ENCODE peak calls at places on chromosomes 4 and X, in four cellular contexts. J is cardiac muscle cell; H is prostate gland; F is effector memory CD4-positive, alpha-beta T cell. C is an unnamed sample.

GRCh38 chrX:64394874-64395567 is at the start of gene MTMR8:
- DNase-seq in J (peak; percentile 83), H (peak; percentile 76), F (peak; percentile 60), C (peak; percentile 21)

GRCh38 chrX:65697915-65698796 is 30.7 kb downstream of the MSN start:
- DNase-seq in F (peak; percentile 58), J (no peak), H (no peak), C (no peak)

GRCh38 chr4:76993787-76994641 is 44.5 kb downstream of the SEPTIN11 start:
- DNase-seq in J (peak; percentile 37), F (peak; percentile 34), H (no peak), C (no peak)

GRCh38 chrX:33041141-33041540 is 170.2 kb downstream of the DMD start:
- DNase-seq in F (no peak), J (no peak), H (no peak), C (no peak)

GRCh38 chr4:99960648-99961047 is 10.6 kb upstream of the H2AZ1 start:
- DNase-seq in H (no peak), J (no peak), F (no peak), C (no peak)

GRCh38 chr4:140257461-140258305 is 103.7 kb upstream of the MAML3 start:
- DNase-seq in H (no peak), F (no peak), J (no peak), C (no peak)

GRCh38 chr4:56744030-56744429 is 62.9 kb upstream of the HOPX start:
- DNase-seq in J (no peak), H (no peak), F (no peak), C (no peak)

GRCh38 chr4:143882892-143883291 is 22.5 kb downstream of the GYPE start:
- DNase-seq in F (no peak), J (no peak), H (no peak), C (no peak)

DNA sequence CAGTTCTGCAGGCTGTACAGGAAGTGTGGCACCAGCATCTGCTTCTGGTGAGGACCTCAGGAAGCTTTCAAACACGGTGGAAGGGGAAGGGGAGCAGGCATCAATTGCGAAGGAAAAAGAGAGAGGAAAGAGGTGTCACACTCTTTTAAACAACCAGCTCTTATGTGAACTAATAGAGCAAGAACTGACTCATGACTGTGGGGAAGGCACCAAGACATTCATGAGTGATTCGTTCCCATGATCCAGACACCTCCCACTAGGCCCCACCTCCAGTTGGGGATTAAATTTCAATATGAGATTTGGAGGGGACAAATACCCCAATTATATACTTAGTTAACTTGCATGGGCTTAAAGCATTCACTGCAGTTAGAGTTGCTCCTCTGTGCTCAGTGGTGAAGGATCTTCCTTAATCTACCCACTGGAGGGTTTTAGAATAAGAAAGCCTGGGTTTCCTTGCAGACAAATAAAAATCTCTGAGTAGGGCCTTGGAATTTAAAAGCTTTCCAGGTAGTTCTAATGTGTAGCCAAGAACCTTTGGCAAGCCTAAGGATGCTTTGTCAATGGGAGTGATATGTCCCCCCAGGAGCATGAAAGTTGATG is 60.0 kb downstream of the SYNPO2 start:
- DNase-seq in H (no peak), J (no peak), F (no peak), C (no peak)
- H3K4me3 ChIP-seq in H (no peak overlapping the region), J (no peak overlapping the region), F (no peak overlapping the region), C (no peak overlapping the region)

DNA sequence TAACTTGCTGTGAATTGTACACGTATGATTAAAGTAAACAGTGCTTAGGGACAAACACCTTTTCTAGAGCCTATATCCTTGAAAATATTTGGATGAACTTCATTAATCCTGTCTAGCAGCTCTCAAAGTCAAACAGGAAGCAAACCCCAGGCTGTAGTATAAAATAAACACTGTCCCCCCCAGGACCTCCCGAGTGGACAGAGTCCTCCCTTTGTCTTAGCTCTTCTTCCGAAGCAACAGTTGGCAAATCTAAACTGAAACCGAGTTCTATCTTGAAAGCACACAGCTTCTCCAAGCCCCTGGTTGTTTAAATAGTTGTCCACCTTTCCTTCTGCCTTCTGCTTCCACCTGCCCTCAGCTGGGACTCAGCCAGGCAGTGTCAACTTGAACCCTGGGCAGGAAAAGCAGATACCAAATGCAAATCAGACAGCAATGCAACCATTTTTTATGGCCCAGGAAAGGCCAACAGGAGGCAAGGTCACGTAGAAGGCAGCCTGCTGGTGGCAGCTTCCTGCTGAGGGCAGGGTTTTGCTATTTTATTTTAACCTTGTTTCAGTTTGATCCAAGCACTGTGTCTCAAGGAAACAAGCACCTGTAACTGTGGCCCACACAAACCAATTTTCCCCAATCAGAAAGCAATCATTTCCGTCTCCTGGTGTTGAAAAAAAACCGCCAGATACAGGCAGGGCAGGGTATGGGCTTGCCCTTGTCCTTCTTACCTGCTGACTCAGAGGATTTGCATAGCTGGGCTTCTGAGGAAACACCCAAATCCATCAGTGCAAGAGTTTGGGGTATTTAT is 110.3 kb upstream of the KIT start:
- DNase-seq in H (no peak), F (no peak), J (no peak), C (no peak)
- H3K27ac ChIP-seq in H (no peak overlapping the region), F (no peak overlapping the region), J (no peak overlapping the region), C (no peak overlapping the region)

GRCh38 chr4:794911-795725 is 30.8 kb downstream of the CPLX1 start:
- DNase-seq in J (no peak), F (no peak), H (no peak), C (no peak)
- H3K4me3 ChIP-seq in J (peak overlapping the region; percentile 14), F (peak overlapping the region; percentile 42), H (peak overlapping the region; percentile 24), C (peak overlapping the region; percentile 39)

GRCh38 chrX:43897290-43897689 is 15.0 kb upstream of the MAOB start:
- DNase-seq in J (no peak), H (no peak), F (no peak), C (no peak)

GRCh38 chrX:43898406-43898805 is 16.2 kb upstream of the MAOB start:
- DNase-seq in J (no peak), F (no peak), H (no peak), C (no peak)

GRCh38 chrX:43892471-43892870 is 10.2 kb upstream of the MAOB start:
- DNase-seq in H (no peak), F (no peak), J (no peak), C (no peak)
- H3K27ac ChIP-seq in H (no peak overlapping the region), F (no peak overlapping the region), J (no peak overlapping the region), C (no peak overlapping the region)

DNA sequence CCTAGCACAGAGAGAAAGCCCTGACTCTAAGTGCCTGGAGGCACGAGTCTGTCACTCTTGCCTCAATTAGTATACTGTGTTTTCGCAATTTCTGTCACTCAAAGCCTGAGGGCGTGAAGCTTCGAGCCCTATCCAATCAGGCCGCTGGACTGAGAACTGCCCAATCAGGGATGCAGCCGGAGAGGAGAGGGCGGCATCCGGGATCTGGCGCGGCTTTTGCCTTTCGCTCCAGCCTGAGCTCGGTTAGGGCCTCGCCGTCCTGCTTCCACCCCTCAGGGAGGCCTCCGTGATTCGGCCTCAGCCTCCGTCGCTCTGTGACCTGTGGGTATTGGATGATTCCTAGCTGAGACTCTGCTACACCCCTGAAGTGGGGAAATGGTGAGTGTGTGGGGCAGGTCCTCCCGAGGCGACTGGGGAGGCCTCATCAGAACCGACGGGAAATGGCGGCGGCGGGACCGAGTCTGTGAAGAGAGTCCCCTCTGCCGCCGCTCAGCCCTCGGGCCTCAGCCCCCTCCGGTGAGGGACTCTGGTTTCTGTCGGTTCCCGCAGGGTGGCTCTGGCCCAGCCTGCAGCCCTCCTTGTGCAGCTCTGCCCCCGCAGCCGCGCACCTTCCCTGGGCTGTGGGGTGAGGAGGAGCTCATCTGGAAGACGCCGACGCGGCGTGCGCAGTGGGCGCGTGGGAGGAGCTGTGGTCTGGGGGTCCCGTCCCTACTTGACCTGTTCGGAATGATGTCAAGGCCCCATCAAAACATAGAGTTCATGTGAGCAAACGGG is 48.5 kb downstream of the ZNF141 start:
- DNase-seq in H (no peak), F (no peak), J (no peak), C (no peak)
- H3K4me3 ChIP-seq in H (no peak overlapping the region), F (no peak overlapping the region), J (no peak overlapping the region), C (no peak overlapping the region)

GRCh38 chr4:47215759-47216158 is 184.4 kb downstream of the GABRB1 start:
- DNase-seq in F (no peak), J (no peak), H (no peak), C (no peak)

GRCh38 chr4:47213971-47214370 is 182.6 kb downstream of the GABRB1 start:
- DNase-seq in F (no peak), H (no peak), J (no peak), C (no peak)

GRCh38 chr4:47213539-47213938 is 182.2 kb downstream of the GABRB1 start:
- DNase-seq in J (no peak), H (no peak), F (no peak), C (no peak)

GRCh38 chr4:47210828-47211227 is 179.5 kb downstream of the GABRB1 start:
- DNase-seq in H (no peak), J (no peak), F (no peak), C (no peak)

DNA sequence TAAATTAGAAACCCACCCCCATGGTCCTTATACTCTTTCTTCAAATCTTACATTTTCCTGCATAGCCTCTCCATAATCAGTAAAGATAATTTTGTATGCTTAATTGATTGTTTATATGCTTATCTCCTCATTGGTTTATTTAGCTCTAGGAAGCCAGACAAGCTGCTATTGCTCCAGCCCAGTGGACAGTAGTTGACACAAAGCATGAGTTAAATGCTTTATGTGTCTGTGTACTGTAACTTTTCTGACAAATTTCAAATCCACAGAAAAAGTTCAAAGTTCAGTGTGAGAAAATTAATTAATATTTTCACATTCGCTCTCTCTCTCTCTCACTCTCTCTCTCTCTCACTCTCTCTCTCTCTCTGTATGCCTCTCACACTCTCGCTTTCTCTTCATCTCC is 181.7 kb downstream of the GABRB1 start:
- DNase-seq in H (no peak), F (no peak), J (no peak), C (no peak)
- H3K27ac ChIP-seq in H (no peak overlapping the region), F (no peak overlapping the region), J (no peak overlapping the region), C (no peak overlapping the region)

C was measured in ascending aorta.